ENCODE peak calls at places on chromosomes 1 and 21, in eight cellular contexts. Q is GM12891, F is right cardiac atrium, X is brain microvascular endothelial cell, V is choroid plexus epithelial cell, K is heart right ventricle, O is Caco-2, H is adrenal gland. S is an unnamed sample.

GRCh38 chr1:161722406-161722805 is 1.1 kb downstream of the FCRLB start:
- DNase-seq in K (no peak), Q (no peak), V (no peak), H (no peak), X (no peak), O (no peak), F (no peak), S (no peak)

GRCh38 chr1:201419737-201420607 is 1.6 kb downstream of the TNNI1 start:
- DNase-seq in H (no peak), Q (no peak), O (no peak), K (no peak), F (no peak), X (no peak), V (no peak), S (no peak)

GRCh38 chr21:41369915-41370839 is 8.3 kb downstream of the MX2 start:
- DNase-seq in Q (peak), O (no peak), X (no peak), V (no peak), F (peak), H (no peak), K (peak), S (no peak)

GRCh38 chr1:66388918-66389317 is 145.0 kb upstream of the SGIP1 start:
- DNase-seq in O (no peak), K (no peak), X (no peak), F (no peak), V (no peak), Q (no peak), H (no peak), S (no peak)

GRCh38 chr1:169731446-169731845 is 2.4 kb downstream of the SELE start:
- DNase-seq in V (peak), X (no peak), K (no peak), O (no peak), F (no peak), Q (no peak), H (no peak), S (no peak)

GRCh38 chr1:241533375-241534115 is 1.4 kb downstream of the KMO start:
- DNase-seq in K (no peak), X (no peak), V (no peak), O (no peak), F (no peak), H (no peak), Q (no peak), S (no peak)

GRCh38 chr1:28329395-28330153 is 734 bp downstream of the MED18 start:
- DNase-seq in V (peak), Q (no peak), X (peak), K (peak), O (peak), H (peak), F (peak), S (no peak)

GRCh38 chr1:8969937-8970336 is 24.3 kb downstream of the CA6 start:
- DNase-seq in O (no peak), Q (no peak), F (no peak), V (no peak), K (no peak), X (no peak), H (no peak), S (no peak)

GRCh38 chr1:230212405-230212936 is 145.4 kb downstream of the GALNT2 start:
- DNase-seq in X (no peak), Q (no peak), H (no peak), O (no peak), V (no peak), F (no peak), K (no peak), S (no peak)